ENCODE peak calls at places on chromosomes 16 and 17, in seven cellular contexts. F is fibroblast of pulmonary artery, K is thoracic aorta, A is uterus, I is mucosa of descending colon, P is fibroblast of lung, T is sigmoid colon. H is an unnamed sample.

GRCh38 chr17:69734656-69735055 is 320.2 kb downstream of the MAP2K6 start:
- DNase-seq in I (no peak), T (no peak), A (no peak), F (no peak), K (no peak), P (no peak), H (no peak)

GRCh38 chr17:64281962-64282752 is 19.1 kb upstream of the TEX2 start:
- DNase-seq in I (peak; percentile 70), F (peak; percentile 91), T (peak; percentile 82), K (no peak), P (peak; percentile 88), A (peak; percentile 55), H (peak; percentile 89)

GRCh38 chr17:309361-309888 is 43.2 kb downstream of the RPH3AL start:
- DNase-seq in K (no peak), A (no peak), T (no peak), F (no peak), P (no peak), I (no peak), H (no peak)

GRCh38 chr16:48284772-48285409 is 37.6 kb upstream of the ABCC11 start:
- DNase-seq in T (no peak), I (no peak), K (no peak), P (no peak), A (no peak), F (no peak), H (no peak)

GRCh38 chr17:13038931-13039665 is 21.3 kb upstream of the ELAC2 start:
- DNase-seq in K (no peak), I (no peak), A (no peak), P (no peak), F (no peak), T (no peak), H (no peak)

GRCh38 chr16:3876695-3877094 is 3.8 kb downstream of the CREBBP start:
- DNase-seq in I (no peak), A (no peak), T (no peak), P (peak; percentile 39), K (no peak), F (no peak), H (no peak)

GRCh38 chr16:50940275-50940854 is 198.5 kb downstream of the CYLD start:
- DNase-seq in F (no peak), A (no peak), K (no peak), P (no peak), T (no peak), I (no peak), H (no peak)

GRCh38 chr17:65407017-65407416 is 154.4 kb downstream of the AXIN2 start:
- DNase-seq in F (peak; percentile 36), T (no peak), I (no peak), P (peak; percentile 31), K (no peak), A (no peak), H (peak; percentile 12)

GRCh38 chr16:79295746-79296145 is 304.8 kb downstream of the MAF start:
- DNase-seq in K (no peak), P (no peak), A (no peak), I (no peak), F (no peak), T (no peak), H (no peak)

GRCh38 chr16:8712589-8713361 is 38.4 kb downstream of the ABAT start:
- DNase-seq in T (no peak), F (no peak), I (no peak), K (no peak), P (no peak), A (no peak), H (no peak)

GRCh38 chr17:81271226-81271625 is 23.9 kb downstream of the SLC38A10 start:
- DNase-seq in T (no peak), I (no peak), P (no peak), A (no peak), K (no peak), F (no peak), H (no peak)

GRCh38 chr16:86313631-86314030 is 196.7 kb upstream of the FOXF1 start:
- DNase-seq in I (no peak), P (no peak), T (no peak), K (no peak), A (no peak), F (no peak), H (no peak)

GRCh38 chr16:20372696-20373095 is 20.2 kb upstream of the UMOD start:
- DNase-seq in A (no peak), F (no peak), P (no peak), K (no peak), I (no peak), T (no peak), H (no peak)

GRCh38 chr16:79217375-79218011 is 383.0 kb downstream of the MAF start:
- DNase-seq in A (no peak), P (no peak), F (no peak), K (no peak), I (no peak), T (no peak), H (no peak)

GRCh38 chr17:19457830-19458271 is 46.8 kb downstream of the RNF112 start:
- DNase-seq in K (no peak), T (no peak), A (no peak), P (no peak), I (no peak), F (no peak), H (peak; percentile 15)

GRCh38 chr16:30000768-30001631 is 5.0 kb downstream of the INO80E start:
- DNase-seq in A (no peak), P (no peak), I (no peak), F (no peak), K (no peak), T (no peak), H (no peak)

GRCh38 chr17:67520282-67520906 is 143.3 kb downstream of the PITPNC1 start:
- DNase-seq in I (peak; percentile 30), T (peak; percentile 87), P (peak; percentile 84), A (peak; percentile 38), F (peak; percentile 56), K (no peak), H (peak; percentile 75)
- H3K4me3 ChIP-seq in I (no peak overlapping the region), T (no peak overlapping the region), P (peak overlapping the region; percentile 24), A (no peak overlapping the region), F (no peak overlapping the region), K (peak overlapping the region; percentile 49), H (peak overlapping the region; percentile 26)

GRCh38 chr17:47254403-47254943 is 846 bp downstream of the ITGB3 start:
- DNase-seq in I (no peak), F (no peak), K (no peak), P (peak; percentile 23), A (no peak), T (peak; percentile 66), H (no peak)

GRCh38 chr17:47252209-47252608 is 1.4 kb upstream of the ITGB3 start:
- DNase-seq in T (no peak), K (no peak), P (no peak), I (no peak), F (no peak), A (no peak), H (no peak)

GRCh38 chr17:47251421-47251940 is 2.1 kb upstream of the ITGB3 start:
- DNase-seq in P (no peak), T (no peak), I (no peak), K (no peak), F (no peak), A (no peak), H (no peak)

GRCh38 chr17:47252766-47253512 is 688 bp upstream of the ITGB3 start:
- DNase-seq in K (no peak), A (no peak), F (no peak), I (no peak), T (no peak), P (no peak), H (no peak)

DNA sequence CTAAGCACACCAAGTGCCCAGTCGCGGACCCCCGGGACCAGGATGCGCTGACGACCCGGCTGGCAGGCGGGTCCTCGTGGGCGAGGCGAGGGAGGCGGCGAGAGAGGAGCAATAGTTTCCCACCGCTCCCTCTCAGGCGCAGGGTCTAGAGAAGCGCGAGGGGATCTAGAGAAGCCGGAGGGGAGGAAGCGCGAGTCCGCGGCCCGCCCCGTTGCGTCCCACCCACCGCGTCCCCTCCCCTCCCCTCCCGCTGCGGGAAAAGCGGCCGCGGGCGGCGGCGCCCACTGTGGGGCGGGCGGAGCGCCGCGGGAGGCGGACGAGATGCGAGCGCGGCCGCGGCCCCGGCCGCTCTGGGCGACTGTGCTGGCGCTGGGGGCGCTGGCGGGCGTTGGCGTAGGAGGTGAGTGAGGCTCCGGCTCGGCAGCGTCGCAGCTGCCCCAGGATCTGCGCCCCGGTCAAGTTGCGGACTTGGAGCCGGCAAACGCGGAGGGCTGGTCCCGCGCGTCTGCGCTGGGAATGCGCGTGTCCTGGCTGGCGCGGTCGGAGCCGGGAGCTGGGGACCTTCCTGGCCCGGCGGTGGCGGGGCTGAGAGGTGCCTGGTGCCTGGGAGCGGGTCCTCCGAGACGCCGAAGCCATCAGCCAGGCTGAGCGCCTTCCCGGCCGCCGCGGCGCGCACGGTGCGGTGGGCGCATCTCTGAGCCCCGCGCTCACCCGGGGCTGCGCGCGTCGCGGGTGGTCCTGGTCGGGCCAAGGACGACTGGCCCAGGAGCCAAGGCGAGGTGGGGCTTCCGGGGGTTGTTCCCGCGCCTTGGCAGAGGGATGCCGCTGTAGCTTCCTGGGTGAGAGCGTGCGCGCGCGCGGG is at the start of gene ITGB3:
- DNase-seq in T (peak; percentile 90), A (peak; percentile 80), I (peak; percentile 75), P (peak; percentile 73), F (peak; percentile 83), K (no peak), H (peak; percentile 71)
- TF ChIP-seq CTCF in T (peak; percentile 10), A (peak; percentile 49), I (peak; percentile 22), P (peak; percentile 16), F (peak; percentile 16), K (peak; percentile 40), H (peak; percentile 47)

GRCh38 chr17:43897827-43898226 is 9.5 kb downstream of the MPP2 start:
- DNase-seq in T (no peak), A (no peak), P (no peak), F (no peak), I (no peak), K (no peak), H (no peak)

GRCh38 chr17:43900858-43901754 is 6.2 kb downstream of the MPP2 start:
- DNase-seq in F (no peak), I (no peak), P (no peak), A (no peak), K (no peak), T (no peak), H (no peak)

GRCh38 chr17:43898446-43898845 is 8.9 kb downstream of the MPP2 start:
- DNase-seq in T (no peak), F (no peak), A (no peak), K (no peak), P (no peak), I (no peak), H (no peak)

GRCh38 chr17:43902190-43902589 is 5.1 kb downstream of the MPP2 start:
- DNase-seq in F (no peak), A (no peak), I (no peak), T (no peak), K (no peak), P (no peak), H (no peak)

GRCh38 chr17:43900183-43900857 is 7.0 kb downstream of the MPP2 start:
- DNase-seq in F (peak; percentile 77), A (peak; percentile 83), T (peak; percentile 92), P (peak; percentile 68), K (no peak), I (peak; percentile 88), H (peak; percentile 72)
- H3K4me3 ChIP-seq in F (peak overlapping the region; percentile 47), A (peak overlapping the region; percentile 16), T (peak overlapping the region; percentile 41), P (peak overlapping the region; percentile 54), K (peak overlapping the region; percentile 72), I (no peak overlapping the region), H (peak overlapping the region; percentile 60)

DNA sequence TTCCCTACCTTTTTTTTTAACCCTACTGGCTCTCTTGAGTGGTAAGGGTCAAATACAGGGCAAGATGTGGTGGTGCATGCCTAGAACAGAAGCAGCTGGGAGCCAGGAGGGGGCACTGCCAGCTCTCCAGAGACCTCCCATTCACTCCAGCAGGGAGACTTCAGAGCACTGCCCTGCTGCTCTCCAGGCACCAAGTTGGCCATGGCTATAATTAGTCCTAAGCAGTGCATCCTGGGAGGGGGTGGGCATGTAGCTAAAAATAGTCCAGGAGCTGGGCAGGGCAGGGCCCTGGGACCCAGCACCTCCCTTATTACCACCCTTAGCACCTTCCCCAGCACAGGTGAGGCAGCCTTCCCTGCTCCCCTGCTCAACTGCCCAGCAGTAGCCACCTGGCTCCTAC is 3.5 kb downstream of the CORO6 start:
- DNase-seq in T (peak; percentile 61), A (no peak), F (peak; percentile 41), K (no peak), P (peak; percentile 59), I (no peak), H (peak; percentile 33)
- TF ChIP-seq CTCF in T (no peak), A (no peak), F (peak; percentile 27), K (peak; percentile 21), P (no peak), I (no peak), H (no peak)